ENCODE peak calls at places on chromosomes 13 and 19, in nine cellular contexts. I, V, A, P, X, E, B, R and C are unnamed samples. For H3K27me3 and H3K4me1, the result is how much of the 10 kb centered on the place peaks cover.

GRCh38 chr13:35475960-35476943 is at the start of gene MAB21L1:
- DNase-seq in I (no peak), A (no peak), P (peak), X (no peak), V (no peak), R (peak), B (no peak), E (no peak), C (peak)

GRCh38 chr19:12331211-12331941 is 2.1 kb downstream of the ZNF563 start:
- DNase-seq in A (peak), P (peak), V (no peak), B (no peak), E (peak), I (no peak), X (no peak), R (no peak), C (no peak)

GRCh38 chr13:60328073-60328472 is 68.9 kb upstream of the TDRD3 start:
- DNase-seq in V (no peak), I (no peak), X (no peak), E (no peak), P (no peak), A (no peak), R (no peak), B (no peak), C (no peak)

GRCh38 chr13:97275265-97275664 is 53.1 kb downstream of the MBNL2 start:
- DNase-seq in P (peak), R (no peak), A (no peak), B (no peak), V (no peak), I (no peak), E (no peak), X (no peak), C (no peak)

GRCh38 chr13:44155422-44156293 is 218.0 kb upstream of the SERP2 start:
- DNase-seq in A (peak), V (no peak), E (peak), P (no peak), I (peak), X (peak), B (no peak), R (no peak), C (peak)

GRCh38 chr13:109740121-109740520 is 46.3 kb downstream of the IRS2 start:
- DNase-seq in E (no peak), R (no peak), B (no peak), I (no peak), V (no peak), P (no peak), A (no peak), X (no peak), C (no peak)

GRCh38 chr13:39875583-39875982 is 220.1 kb downstream of the COG6 start:
- DNase-seq in V (no peak), E (no peak), R (no peak), X (peak), B (no peak), A (no peak), I (no peak), P (no peak), C (no peak)

GRCh38 chr19:46080561-46080960 is 39.8 kb upstream of the IGFL4 start:
- DNase-seq in R (no peak), I (no peak), X (peak), V (no peak), E (no peak), P (no peak), B (no peak), A (no peak), C (no peak)

GRCh38 chr13:46389985-46390384 is 2.9 kb upstream of the RUBCNL start:
- DNase-seq in A (peak), E (peak), R (no peak), V (no peak), X (no peak), B (no peak), P (no peak), I (no peak), C (peak)

GRCh38 chr19:7888145-7888825 is at the start of gene LRRC8E:
- DNase-seq in P (peak), E (peak), R (peak), X (peak), B (no peak), A (peak), V (no peak), I (peak), C (no peak)
- TF ChIP-seq POLR2A in P (no peak), E (no peak), R (no peak), X (no peak), B (peak), A (peak), V (no peak), I (no peak), C (no peak)

DNA sequence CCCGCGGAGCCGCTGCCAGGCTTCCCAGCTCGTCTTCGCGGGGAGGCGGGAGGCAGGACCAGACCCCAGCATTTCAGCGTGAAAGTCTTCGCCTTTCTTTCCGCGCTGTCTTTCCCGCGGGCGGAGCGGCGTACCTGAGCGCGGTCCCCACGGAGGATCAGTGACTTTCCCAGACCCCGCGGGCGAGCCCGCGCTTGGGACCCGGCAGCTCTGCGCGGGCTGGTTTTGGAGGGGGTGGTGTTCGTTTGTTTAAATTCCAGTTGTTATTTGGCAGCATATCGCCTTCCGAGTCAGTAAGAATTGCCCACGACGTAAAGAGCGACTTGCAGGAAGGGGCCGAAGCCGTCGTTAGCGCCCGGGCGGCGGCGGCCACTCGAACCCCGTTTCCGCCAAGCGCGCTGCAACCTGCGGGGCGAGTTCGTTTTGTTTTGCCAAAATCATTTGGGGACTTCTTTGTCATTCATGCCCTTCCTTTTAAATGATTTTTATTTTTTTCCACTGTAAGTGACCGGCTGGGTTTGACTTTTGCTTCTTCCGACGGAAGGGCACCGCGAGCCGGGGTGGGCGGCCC is 76.1 kb downstream of the ZIC5 start:
- DNase-seq in I (no peak), R (no peak), E (no peak), B (no peak), X (no peak), V (no peak), P (no peak), A (no peak), C (no peak)
- H3K27me3 ChIP-seq in I (under half), R (under half), E (under half), B (under half), X (under half), V (under half), P (under half), A (under half), C (under half)

GRCh38 chr19:35292421-35292820 is 460 bp downstream of the MAG start:
- DNase-seq in R (no peak), V (no peak), B (no peak), X (no peak), A (no peak), E (no peak), P (no peak), I (no peak), C (no peak)

GRCh38 chr19:35294859-35295258 is 2.9 kb downstream of the MAG start:
- DNase-seq in P (no peak), A (no peak), I (no peak), V (no peak), X (no peak), R (no peak), B (no peak), E (no peak), C (no peak)

GRCh38 chr19:35294328-35294727 is 2.4 kb downstream of the MAG start:
- DNase-seq in B (no peak), P (no peak), X (no peak), R (no peak), E (no peak), V (no peak), A (no peak), I (no peak), C (no peak)

GRCh38 chr19:35292986-35293732 is 1.2 kb downstream of the MAG start:
- DNase-seq in R (no peak), E (no peak), A (no peak), P (no peak), V (no peak), X (no peak), B (no peak), I (no peak), C (no peak)

DNA sequence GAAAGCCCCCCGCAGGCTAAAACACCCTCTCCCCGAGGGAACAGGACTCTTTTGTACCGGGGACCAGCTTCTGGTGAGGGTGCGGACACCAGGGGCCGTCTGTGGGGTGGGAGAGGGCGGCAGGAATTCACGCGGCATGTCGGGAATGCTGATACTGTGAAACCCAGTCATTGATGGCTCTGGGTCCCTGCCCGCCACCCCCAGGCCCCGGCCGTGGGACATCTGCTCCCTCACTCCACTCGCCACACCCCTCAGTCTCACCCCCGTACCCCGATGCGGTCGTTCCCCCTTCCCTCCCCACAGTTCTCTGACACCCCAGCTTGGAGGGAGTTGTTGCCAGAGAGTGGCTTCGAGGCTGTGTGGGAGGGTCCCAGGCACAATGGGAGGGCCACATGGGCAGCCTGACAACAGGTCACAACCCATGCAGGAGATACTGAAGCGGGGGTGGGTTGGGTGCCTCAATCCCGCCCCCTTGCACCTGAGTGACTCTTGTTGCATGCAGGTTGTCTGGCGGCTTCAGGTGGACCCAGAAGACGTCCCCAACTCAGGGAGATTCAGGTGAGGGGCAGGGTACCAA is 1.9 kb downstream of the MAG start:
- DNase-seq in B (no peak), P (no peak), X (no peak), V (no peak), A (no peak), I (no peak), R (no peak), E (no peak), C (no peak)
- H3K4me1 ChIP-seq in B (under half), P (under half), X (under half), V (under half), A (under half), I (under half), R (under half), E (under half), C (under half)

GRCh38 chr19:50921391-50922315 is 10.5 kb upstream of the KLK4 start:
- DNase-seq in R (peak), P (no peak), E (no peak), V (no peak), B (no peak), X (no peak), A (no peak), I (no peak), C (peak)

GRCh38 chr19:50925734-50926133 is 14.5 kb upstream of the KLK4 start:
- DNase-seq in I (no peak), P (no peak), X (no peak), R (no peak), E (no peak), V (no peak), B (no peak), A (no peak), C (no peak)

GRCh38 chr19:50926144-50926543 is 14.9 kb upstream of the KLK4 start:
- DNase-seq in X (no peak), I (no peak), E (no peak), R (no peak), B (no peak), A (no peak), P (no peak), V (no peak), C (no peak)

GRCh38 chr19:50922316-50922853 is 11.2 kb upstream of the KLK4 start:
- DNase-seq in A (peak), I (peak), B (no peak), X (peak), E (peak), P (peak), R (peak), V (peak), C (peak)

DNA sequence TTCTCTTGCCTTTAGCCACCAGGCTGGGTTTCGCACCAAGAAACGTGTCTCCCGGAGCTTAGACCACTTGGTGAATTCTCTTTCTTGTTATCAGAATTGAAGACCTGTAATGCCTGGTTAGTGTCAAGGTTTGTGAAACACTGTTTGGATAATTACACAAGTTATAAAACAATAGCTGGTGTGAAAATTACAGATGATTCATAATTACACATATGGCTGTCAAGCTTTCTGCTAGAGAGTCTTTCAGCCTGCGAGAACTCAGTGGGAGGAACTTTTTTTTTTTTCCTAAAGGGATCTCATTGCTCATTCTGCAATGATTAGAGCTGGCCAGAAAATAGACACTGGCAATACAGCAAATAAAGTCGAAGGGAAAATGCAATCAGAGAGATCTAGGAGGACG is 13.4 kb upstream of the KLK4 start:
- DNase-seq in V (no peak), P (no peak), B (no peak), I (no peak), R (no peak), X (no peak), E (no peak), A (no peak), C (no peak)
- TF ChIP-seq POLR2A in V (no peak), P (no peak), B (no peak), I (no peak), R (no peak), X (no peak), E (no peak), A (no peak), C (no peak)

GRCh38 chr13:21674271-21675009 is 3.6 kb downstream of the FGF9 start:
- DNase-seq in E (peak), I (no peak), P (peak), X (no peak), V (no peak), B (no peak), A (no peak), R (peak), C (no peak)
- H3K27me3 ChIP-seq in E (under half), I (half or more), P (under half), X (under half), V (under half), B (under half), A (under half), R (under half), C (half or more)

DNA sequence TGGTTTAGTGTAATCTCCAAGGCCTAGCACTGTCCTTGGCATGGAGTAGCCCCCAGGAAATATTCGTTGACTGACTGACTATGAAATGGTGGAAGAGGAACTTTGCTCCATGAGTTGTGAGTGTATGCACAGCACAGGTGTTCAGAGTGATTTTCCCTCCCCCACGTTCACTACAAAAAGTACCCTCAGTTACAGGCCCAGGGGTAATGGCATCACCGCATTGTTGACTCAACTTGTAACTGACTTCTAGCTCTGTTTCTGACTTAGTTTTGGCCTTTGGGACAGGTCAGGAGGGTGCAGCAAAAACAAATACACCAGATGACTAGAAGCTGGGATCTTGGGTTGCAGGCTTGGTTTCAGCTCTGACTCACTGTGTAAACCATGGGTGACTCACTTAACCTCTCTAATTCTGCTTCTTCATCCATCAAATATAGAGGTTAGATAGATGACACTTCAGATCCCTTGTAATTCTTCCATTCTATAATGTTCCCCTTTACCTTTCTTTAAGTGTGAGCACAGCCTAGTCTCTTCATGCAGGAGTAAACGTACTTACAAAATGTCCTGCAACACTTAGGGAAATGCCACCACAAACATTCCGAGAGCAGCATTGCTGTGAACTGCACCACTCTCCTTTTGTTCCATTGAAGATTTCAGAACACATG is 229.8 kb downstream of the KCNRG start:
- DNase-seq in E (no peak), A (peak), I (no peak), P (no peak), X (no peak), R (no peak), V (peak), B (no peak), C (no peak)
- H3K4me1 ChIP-seq in E (under half), A (under half), I (under half), P (under half), X (under half), R (under half), V (under half), B (under half), C (under half)

DNA sequence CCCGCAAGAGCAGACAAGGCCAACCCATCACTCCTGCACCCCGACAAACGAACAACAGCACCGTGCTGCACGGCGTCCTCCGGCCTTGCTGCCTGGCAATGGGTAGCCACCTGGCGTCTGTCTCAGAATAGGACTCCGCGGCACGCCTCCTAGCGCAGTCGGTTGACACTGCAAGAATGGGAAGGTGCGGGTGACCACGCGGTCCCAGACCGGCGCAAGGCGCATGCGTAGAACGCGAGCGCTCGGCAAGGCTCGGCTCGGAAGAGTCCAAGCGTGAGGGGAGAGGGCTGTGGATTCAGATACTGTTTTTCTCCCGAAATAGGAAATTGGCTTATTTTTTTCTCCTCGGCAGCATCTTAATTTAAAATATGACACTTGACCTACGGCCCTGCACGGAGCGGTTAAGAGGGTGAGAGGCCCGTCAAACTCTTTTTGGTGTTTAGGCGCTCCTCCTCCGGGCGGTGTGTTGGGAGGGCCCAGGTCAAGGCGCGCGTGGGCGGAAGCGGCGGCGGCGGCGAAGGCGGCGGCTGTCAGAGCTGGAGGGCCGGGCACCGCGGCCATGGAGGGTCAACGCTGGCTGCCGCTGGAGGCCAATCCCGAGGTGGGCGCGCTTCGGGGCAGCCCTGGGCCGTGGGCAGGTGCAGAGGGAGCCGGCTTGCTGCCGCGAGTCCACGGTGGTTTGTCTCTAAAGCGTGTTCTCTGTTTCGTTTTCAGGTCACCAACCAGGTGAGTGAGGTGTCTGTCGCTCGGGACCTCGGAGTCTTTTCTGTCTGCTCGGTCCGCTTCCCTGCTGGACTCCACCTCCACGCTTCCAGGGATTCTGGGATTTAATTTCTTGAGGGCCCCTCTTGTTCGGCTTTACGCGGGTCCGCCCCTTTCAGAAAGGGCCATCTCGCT is at the start of gene UCHL3:
- DNase-seq in V (peak), X (peak), A (peak), E (peak), B (peak), I (peak), R (peak), P (peak), C (peak)
- TF ChIP-seq POLR2A in V (peak), X (no peak), A (peak), E (peak), B (peak), I (no peak), R (no peak), P (peak), C (peak)